ENCODE peak calls at places on chromosomes 2 and 18, in ten cellular contexts. U is activated naive CD4-positive, alpha-beta T cell treated with anti-CD3 and anti-CD28 coated beads for 36 hours; J is adrenal gland; K is activated CD4-positive, alpha-beta T cell treated with anti-CD3 and anti-CD28 coated beads, Interleukin-2, amount 50 U/mL, for 24 hours; N is H7; Z is erythroblast; P is occipital lobe; Q is HFFc6; D is left cardiac atrium; O is stimulated activated CD8-positive, alpha-beta memory T cell treated with anti-CD3 and anti-CD28 coated beads, Interleukin-15, amount 100 ng/mL, for 24 hours. A is an unnamed sample.

GRCh38 chr2:67871696-67872320 is 191.0 kb downstream of the C1D start:
- DNase-seq in U (no peak), Q (peak; percentile 90), K (no peak), N (no peak), P (no peak), D (no peak), O (no peak), Z (no peak), J (no peak), A (no peak)

GRCh38 chr2:145228506-145228905 is 708.6 kb upstream of the ZEB2 start:
- DNase-seq in P (no peak), O (no peak), N (no peak), J (no peak), Q (peak; percentile 10), D (no peak), Z (no peak), K (no peak), U (no peak), A (no peak)

GRCh38 chr2:155908567-155908966 is 424.0 kb downstream of the NR4A2 start:
- DNase-seq in P (no peak), K (no peak), Q (no peak), Z (no peak), O (no peak), N (no peak), D (no peak), U (no peak), J (no peak), A (no peak)

GRCh38 chr2:174729797-174730529 is 34.3 kb downstream of the CHRNA1 start:
- DNase-seq in P (peak; percentile 19), O (no peak), Q (no peak), D (peak; percentile 34), N (peak; percentile 88), J (no peak), U (peak; percentile 76), K (peak; percentile 42), Z (no peak), A (peak; percentile 36)

GRCh38 chr2:100124746-100125145 is 17.6 kb downstream of the AFF3 start:
- DNase-seq in U (no peak), J (no peak), N (no peak), K (no peak), Z (no peak), D (no peak), P (no peak), O (no peak), Q (no peak), A (no peak)

GRCh38 chr18:65257157-65257556 is 493.7 kb upstream of the CDH7 start:
- DNase-seq in J (no peak), Z (no peak), K (no peak), U (no peak), O (no peak), N (no peak), D (no peak), Q (no peak), P (no peak), A (no peak)

GRCh38 chr2:58895849-58896248 is 654.7 kb upstream of the FANCL start:
- DNase-seq in Q (no peak), U (no peak), J (no peak), D (no peak), Z (no peak), P (no peak), O (no peak), N (no peak), K (no peak), A (no peak)

GRCh38 chr2:98632351-98632750 is 24.0 kb downstream of the UNC50 start:
- DNase-seq in Z (no peak), N (no peak), O (no peak), Q (no peak), K (no peak), U (no peak), J (no peak), P (no peak), D (no peak), A (no peak)

GRCh38 chr2:52336951-52337350 is 1305.0 kb upstream of the NRXN1 start:
- DNase-seq in Q (no peak), N (no peak), O (no peak), D (no peak), P (no peak), K (no peak), J (no peak), Z (no peak), U (no peak), A (no peak)